ENCODE peak calls at places on chromosomes 1 and 21, in six cellular contexts. Q is brain microvascular endothelial cell, Y is MCF 10A, U is body of pancreas, M is T-helper 9 cell, W is erythroblast. H is an unnamed sample.

GRCh38 chr1:163130250-163130856 is 61.2 kb downstream of the RGS4 start:
- DNase-seq in Q (no peak), Y (no peak), U (no peak), M (no peak), W (no peak), H (no peak)

GRCh38 chr1:107394301-107394700 is 253.5 kb downstream of the NTNG1 start:
- DNase-seq in Q (no peak), Y (no peak), U (no peak), M (no peak), W (no peak), H (no peak)

GRCh38 chr1:6052543-6053205 is 7.0 kb downstream of the KCNAB2 start:
- DNase-seq in Q (peak), Y (peak), U (peak), M (peak), W (peak), H (peak)

GRCh38 chr1:3423245-3423829 is 31.1 kb upstream of the ARHGEF16 start:
- DNase-seq in Q (no peak), Y (no peak), U (peak), M (no peak), W (no peak), H (peak)

GRCh38 chr21:17051054-17051453 is 461.8 kb upstream of the CXADR start:
- DNase-seq in Q (no peak), Y (no peak), U (no peak), M (no peak), W (no peak), H (no peak)

GRCh38 chr1:221719987-221720386 is 21.9 kb downstream of the DUSP10 start:
- DNase-seq in Q (no peak), Y (no peak), U (no peak), M (no peak), W (no peak), H (no peak)

GRCh38 chr1:5911157-5911556 is 81.1 kb downstream of the NPHP4 start:
- DNase-seq in Q (no peak), Y (no peak), U (no peak), M (no peak), W (no peak), H (no peak)

GRCh38 chr1:27111771-27112573 is 43.0 kb downstream of the SLC9A1 start:
- DNase-seq in Q (peak), Y (peak), U (peak), M (peak), W (no peak), H (peak)

GRCh38 chr1:178689769-178690168 is 35.3 kb upstream of the RALGPS2 start:
- DNase-seq in Q (no peak), Y (no peak), U (no peak), M (no peak), W (no peak), H (no peak)

GRCh38 chr1:35448344-35448801 is 108.8 kb downstream of the KIAA0319L start:
- DNase-seq in Q (peak), Y (peak), U (peak), M (no peak), W (no peak), H (peak)

GRCh38 chr1:246906833-246907232 is 24.9 kb downstream of the AHCTF1 start:
- DNase-seq in Q (no peak), Y (no peak), U (no peak), M (no peak), W (no peak), H (no peak)

GRCh38 chr1:30681782-30682181 is 41.6 kb downstream of the MATN1 start:
- DNase-seq in Q (no peak), Y (no peak), U (peak), M (no peak), W (no peak), H (no peak)

GRCh38 chr1:27555700-27556424 is 48.1 kb downstream of the AHDC1 start:
- DNase-seq in Q (no peak), Y (no peak), U (peak), M (no peak), W (no peak), H (peak)

GRCh38 chr1:42484382-42484781 is 21.3 kb downstream of the CCDC30 start:
- DNase-seq in Q (peak), Y (peak), U (no peak), M (no peak), W (no peak), H (peak)

GRCh38 chr1:1216770-1217620 is 3.0 kb upstream of the TNFRSF4 start:
- DNase-seq in Q (no peak), Y (no peak), U (no peak), M (peak), W (no peak), H (no peak)

H was measured in hepatocyte.